ENCODE peak calls at places on chromosomes 7 and 10, in eight cellular contexts. R is GM23338, Y is HCT116, C is endothelial cell of umbilical vein, F is GM12878, N is HepG2, S is H1, W is K562. A is an unnamed sample.

GRCh38 chr7:127177156-127177555 is 75.6 kb downstream of the GRM8 start:
- DNase-seq in R (no peak), Y (no peak), C (no peak), F (no peak), N (no peak), S (no peak), W (no peak), A (no peak)

GRCh38 chr10:27884185-27884630 is 114.7 kb downstream of the ODAD2 start:
- DNase-seq in R (no peak), Y (no peak), C (no peak), F (no peak), N (no peak), S (no peak), W (no peak), A (no peak)

GRCh38 chr10:64219271-64220025 is 698.2 kb downstream of the REEP3 start:
- DNase-seq in R (no peak), Y (no peak), C (no peak), F (no peak), N (no peak), S (no peak), W (no peak), A (no peak)

GRCh38 chr7:44274623-44274975 is 50.8 kb downstream of the CAMK2B start:
- DNase-seq in R (no peak), Y (no peak), C (no peak), F (no peak), N (no peak), S (no peak), W (no peak), A (no peak)

GRCh38 chr10:14173706-14174594 is 156.8 kb downstream of the FRMD4A start:
- DNase-seq in R (peak; percentile 65), Y (no peak), C (peak; percentile 33), F (no peak), N (no peak), S (no peak), W (no peak), A (no peak)

GRCh38 chr7:135773451-135773850 is 24.8 kb upstream of the FAM180A start:
- DNase-seq in R (no peak), Y (no peak), C (no peak), F (no peak), N (no peak), S (no peak), W (no peak), A (no peak)

GRCh38 chr7:77684030-77684429 is 12.2 kb upstream of the RSBN1L start:
- DNase-seq in R (peak; percentile 87), Y (no peak), C (no peak), F (no peak), N (no peak), S (no peak), W (no peak), A (no peak)

GRCh38 chr10:45375716-45376231 is 1.8 kb downstream of the ALOX5 start:
- DNase-seq in R (no peak), Y (no peak), C (no peak), F (no peak), N (no peak), S (no peak), W (no peak), A (no peak)

GRCh38 chr10:75211007-75211735 is 575 bp downstream of the VDAC2 start:
- DNase-seq in R (peak; percentile 48), Y (no peak), C (peak; percentile 71), F (no peak), N (peak; percentile 48), S (no peak), W (peak; percentile 86), A (no peak)

GRCh38 chr10:77820349-77820748 is 106.2 kb downstream of the DLG5 start:
- DNase-seq in R (no peak), Y (no peak), C (no peak), F (no peak), N (no peak), S (no peak), W (no peak), A (no peak)

GRCh38 chr10:31083765-31084184 is 52.1 kb upstream of the ZNF438 start:
- DNase-seq in R (peak; percentile 81), Y (peak; percentile 72), C (peak; percentile 43), F (peak; percentile 26), N (peak; percentile 20), S (peak; percentile 31), W (peak; percentile 21), A (no peak)

GRCh38 chr10:86829472-86829871 is 73.1 kb downstream of the BMPR1A start:
- DNase-seq in R (no peak), Y (no peak), C (no peak), F (no peak), N (no peak), S (no peak), W (no peak), A (no peak)

GRCh38 chr7:104106106-104106505 is 101.7 kb downstream of the ORC5 start:
- DNase-seq in R (no peak), Y (no peak), C (peak; percentile 15), F (no peak), N (peak; percentile 27), S (no peak), W (no peak), A (no peak)

GRCh38 chr7:74134117-74134539 is 40.0 kb upstream of the EIF4H start:
- DNase-seq in R (no peak), Y (no peak), C (no peak), F (no peak), N (no peak), S (no peak), W (no peak), A (peak; percentile 5)

GRCh38 chr10:132397671-132398565 is 918 bp downstream of the PWWP2B start:
- DNase-seq in R (peak; percentile 54), Y (no peak), C (peak; percentile 37), F (no peak), N (no peak), S (no peak), W (peak; percentile 35), A (no peak)

GRCh38 chr10:95290801-95291633 is at the start of gene PDLIM1:
- DNase-seq in R (peak; percentile 81), Y (no peak), C (peak; percentile 58), F (no peak), N (peak; percentile 55), S (no peak), W (peak; percentile 93), A (no peak)

GRCh38 chr10:117162093-117163021 is 24.3 kb upstream of the VAX1 start:
- DNase-seq in R (peak; percentile 81), Y (no peak), C (no peak), F (no peak), N (no peak), S (no peak), W (no peak), A (no peak)

GRCh38 chr10:97117372-97117771 is 68.4 kb downstream of the SLIT1 start:
- DNase-seq in R (peak; percentile 44), Y (peak; percentile 16), C (peak; percentile 17), F (no peak), N (no peak), S (no peak), W (no peak), A (no peak)

GRCh38 chr7:44289341-44290249 is 35.8 kb downstream of the CAMK2B start:
- DNase-seq in R (no peak), Y (no peak), C (no peak), F (no peak), N (no peak), S (no peak), W (no peak), A (no peak)

GRCh38 chr7:103073989-103074518 is 542 bp downstream of the FBXL13 start:
- DNase-seq in R (peak; percentile 39), Y (no peak), C (no peak), F (no peak), N (no peak), S (no peak), W (no peak), A (no peak)

GRCh38 chr10:75542902-75543301 is 111.5 kb downstream of the LRMDA start:
- DNase-seq in R (peak; percentile 26), Y (no peak), C (no peak), F (no peak), N (no peak), S (no peak), W (no peak), A (no peak)

GRCh38 chr10:88642254-88642653 is 22.0 kb upstream of the LIPF start:
- DNase-seq in R (no peak), Y (no peak), C (no peak), F (no peak), N (no peak), S (no peak), W (no peak), A (no peak)

GRCh38 chr10:116053910-116054309 is 219.1 kb downstream of the GFRA1 start:
- DNase-seq in R (peak; percentile 2), Y (no peak), C (no peak), F (no peak), N (no peak), S (peak; percentile 9), W (no peak), A (no peak)

GRCh38 chr7:138125119-138125518 is 48.9 kb downstream of the AKR1D1 start:
- DNase-seq in R (no peak), Y (no peak), C (no peak), F (no peak), N (no peak), S (no peak), W (no peak), A (no peak)

GRCh38 chr10:23343591-23344225 is 889 bp downstream of the C10orf67 start:
- DNase-seq in R (peak; percentile 90), Y (no peak), C (no peak), F (no peak), N (no peak), S (peak; percentile 9), W (peak; percentile 34), A (no peak)
- TF ChIP-seq EZH2 in R (peak; percentile 31), Y (no peak), C (no peak), F (no peak), N (no peak), S (no peak), W (no peak), A (no peak)

DNA sequence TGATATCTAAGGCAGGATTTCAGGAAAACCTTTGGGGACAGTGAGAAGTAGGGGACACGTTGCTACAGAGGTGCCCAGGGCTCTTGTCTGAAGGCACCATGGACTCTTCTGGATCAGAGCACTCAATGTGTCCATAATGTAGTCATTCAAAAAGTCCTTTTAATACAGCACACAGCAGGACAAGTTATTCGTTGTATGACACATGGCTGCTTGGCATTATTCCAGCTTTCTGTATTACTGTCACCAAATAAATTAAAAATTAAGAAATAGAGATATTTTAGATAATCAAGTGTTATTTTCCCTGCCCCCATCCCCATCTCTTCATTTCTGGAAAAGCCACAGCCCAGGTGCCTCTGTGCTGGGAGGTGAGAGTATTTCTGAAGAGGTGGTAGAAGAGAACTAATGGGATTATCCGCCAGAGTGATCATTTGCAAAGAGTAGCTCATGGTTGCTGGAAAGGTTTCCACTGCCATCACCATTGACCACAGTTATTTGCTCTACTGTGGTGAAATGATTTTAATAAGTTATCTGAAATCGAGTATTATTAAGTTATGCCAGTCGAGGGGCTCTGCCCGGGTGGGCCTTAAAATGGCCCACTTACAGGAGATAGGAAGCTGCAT is 83.0 kb downstream of the CXCL12 start:
- DNase-seq in R (no peak), Y (no peak), C (no peak), F (no peak), N (no peak), S (no peak), W (no peak), A (no peak)
- H3K27ac ChIP-seq in R (no peak overlapping the region), Y (no peak overlapping the region), C (no peak overlapping the region), F (no peak overlapping the region), N (no peak overlapping the region), S (no peak overlapping the region), W (no peak overlapping the region), A (no peak overlapping the region)

GRCh38 chr7:150852371-150852905 is at the start of gene AOC1:
- DNase-seq in R (peak; percentile 20), Y (no peak), C (no peak), F (no peak), N (no peak), S (no peak), W (no peak), A (no peak)
- TF ChIP-seq POLR2AphosphoS5 in R (no peak), Y (no peak), C (no peak), F (no peak), N (no peak), S (no peak), W (no peak), A (no peak)

GRCh38 chr7:128201067-128201689 is 39.9 kb upstream of the LEP start:
- DNase-seq in R (peak; percentile 92), Y (no peak), C (no peak), F (no peak), N (no peak), S (no peak), W (peak; percentile 79), A (no peak)
- TF ChIP-seq EZH2 in R (no peak), Y (no peak), C (peak; percentile 71), F (no peak), N (no peak), S (no peak), W (no peak), A (no peak)

A was measured in SK-N-MC.